ENCODE peak calls at places on chromosomes 2 and 18, in eight cellular contexts. D is kidney, G is transverse colon, M is pancreas, Z is lower lobe of right lung, P is H1, S is BE2C, V is upper lobe of right lung. J is an unnamed sample.
A peak's percentile ranks its signal among the peaks of the same experiment; 100 is the strongest.

GRCh38 chr2:119169717-119170116 is 11.2 kb upstream of the C1QL2 start:
- DNase-seq in D (no peak), G (no peak), M (no peak), Z (no peak), P (no peak), S (no peak), V (no peak), J (no peak)

GRCh38 chr18:70627100-70627802 is 338.4 kb downstream of the SOCS6 start:
- DNase-seq in D (no peak), G (no peak), M (no peak), Z (no peak), P (no peak), S (no peak), V (no peak), J (no peak)

GRCh38 chr2:67674668-67675067 is 277.5 kb downstream of the ETAA1 start:
- DNase-seq in D (no peak), G (no peak), M (no peak), Z (no peak), P (no peak), S (no peak), V (no peak), J (no peak)

GRCh38 chr2:169038338-169038757 is 7.2 kb upstream of the ABCB11 start:
- DNase-seq in D (no peak), G (no peak), M (no peak), Z (no peak), P (no peak), S (no peak), V (no peak), J (no peak)

GRCh38 chr18:24628360-24628759 is 167.9 kb downstream of the HRH4 start:
- DNase-seq in D (no peak), G (no peak), M (no peak), Z (no peak), P (no peak), S (no peak), V (no peak), J (no peak)

GRCh38 chr2:75698928-75699327 is 11.8 kb downstream of the GCFC2 start:
- DNase-seq in D (no peak), G (no peak), M (no peak), Z (no peak), P (no peak), S (no peak), V (no peak), J (no peak)

GRCh38 chr2:237662671-237663093 is 35.3 kb downstream of the LRRFIP1 start:
- DNase-seq in D (peak; percentile 96), G (peak; percentile 94), M (peak; percentile 95), Z (peak; percentile 96), P (peak; percentile 89), S (peak; percentile 91), V (peak; percentile 96), J (peak; percentile 90)

GRCh38 chr2:172246649-172247048 is 143.9 kb upstream of the DLX2 start:
- DNase-seq in D (no peak), G (no peak), M (no peak), Z (no peak), P (no peak), S (no peak), V (no peak), J (no peak)

GRCh38 chr2:207341114-207341750 is 175.5 kb upstream of the KLF7 start:
- DNase-seq in D (no peak), G (no peak), M (no peak), Z (no peak), P (no peak), S (peak; percentile 61), V (no peak), J (no peak)

GRCh38 chr2:202933139-202933510 is 21.1 kb downstream of the CARF start:
- DNase-seq in D (no peak), G (no peak), M (no peak), Z (no peak), P (no peak), S (no peak), V (no peak), J (no peak)

GRCh38 chr2:38909872-38910271 is 20.2 kb downstream of the ARHGEF33 start:
- DNase-seq in D (no peak), G (no peak), M (no peak), Z (no peak), P (no peak), S (no peak), V (no peak), J (no peak)

GRCh38 chr2:190105554-190105953 is 43.0 kb upstream of the MSTN start:
- DNase-seq in D (no peak), G (no peak), M (no peak), Z (no peak), P (no peak), S (peak; percentile 41), V (no peak), J (no peak)

GRCh38 chr2:100643459-100643858 is 80.7 kb downstream of the PDCL3 start:
- DNase-seq in D (no peak), G (no peak), M (no peak), Z (no peak), P (no peak), S (no peak), V (no peak), J (no peak)

GRCh38 chr2:58720770-58721697 is 479.9 kb upstream of the FANCL start:
- DNase-seq in D (no peak), G (no peak), M (no peak), Z (no peak), P (no peak), S (no peak), V (no peak), J (no peak)

GRCh38 chr2:12959935-12960334 is 243.2 kb downstream of the TRIB2 start:
- DNase-seq in D (no peak), G (no peak), M (no peak), Z (no peak), P (no peak), S (no peak), V (no peak), J (no peak)

GRCh38 chr2:98465456-98466201 is 21.0 kb downstream of the INPP4A start:
- DNase-seq in D (peak; percentile 91), G (peak; percentile 90), M (peak; percentile 47), Z (peak; percentile 82), P (no peak), S (peak; percentile 79), V (peak; percentile 87), J (no peak)

DNA sequence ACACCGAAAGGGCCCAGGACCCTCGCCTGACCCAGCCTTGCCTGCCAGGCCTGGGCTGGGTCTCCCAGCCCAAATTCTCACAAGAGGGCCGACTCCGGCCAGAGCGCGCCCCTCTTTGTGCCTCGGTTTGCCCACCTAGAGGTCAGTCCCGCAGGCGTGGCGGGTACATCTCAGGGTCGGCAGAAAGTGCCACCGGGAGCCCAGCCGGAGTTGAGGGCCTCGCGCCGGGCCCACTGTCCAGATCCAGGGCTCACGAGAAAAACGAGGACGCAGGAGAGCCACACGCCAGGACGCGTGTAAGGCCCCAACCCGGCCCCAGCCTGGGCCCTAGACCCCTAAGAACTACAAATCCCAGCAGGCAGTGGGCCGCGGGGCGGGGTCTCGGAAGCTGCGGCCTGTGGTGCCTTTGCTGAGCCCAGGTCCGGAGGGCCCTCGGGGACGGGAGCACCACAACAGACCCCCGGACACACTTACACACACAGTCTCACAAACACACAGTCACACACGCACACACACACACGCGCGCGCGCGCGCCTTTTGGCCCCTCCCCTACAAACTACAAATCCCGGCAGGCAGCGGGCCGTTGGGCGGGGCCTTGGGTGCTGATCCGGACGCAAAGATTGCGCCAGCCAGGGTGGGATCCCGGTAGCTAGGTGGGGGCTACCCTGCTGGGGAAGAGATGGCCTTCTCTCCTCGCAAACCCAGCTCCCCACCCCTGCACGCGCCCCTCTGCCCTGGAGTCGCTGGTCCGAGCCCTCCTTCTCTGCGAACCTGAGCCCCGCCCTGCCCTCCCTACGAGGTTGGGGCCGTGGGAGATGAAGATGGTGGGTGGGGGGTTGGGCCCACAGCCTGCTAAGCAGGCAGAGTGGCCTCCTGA is at the start of gene SH2D6:
- DNase-seq in D (peak; percentile 95), G (peak; percentile 88), M (peak; percentile 82), Z (peak; percentile 92), P (peak; percentile 93), S (peak; percentile 84), V (peak; percentile 93), J (no peak)
- H3K4me3 ChIP-seq in D (peak within 1 kb of the TSS; percentile 58), G (peak within 1 kb of the TSS; percentile 61), M (peak within 1 kb of the TSS; percentile 43), Z (peak within 1 kb of the TSS; percentile 77), P (peak within 1 kb of the TSS; percentile 82), S (peak within 1 kb of the TSS; percentile 64), V (peak within 1 kb of the TSS; percentile 81), J (peak within 1 kb of the TSS; percentile 57)

DNA sequence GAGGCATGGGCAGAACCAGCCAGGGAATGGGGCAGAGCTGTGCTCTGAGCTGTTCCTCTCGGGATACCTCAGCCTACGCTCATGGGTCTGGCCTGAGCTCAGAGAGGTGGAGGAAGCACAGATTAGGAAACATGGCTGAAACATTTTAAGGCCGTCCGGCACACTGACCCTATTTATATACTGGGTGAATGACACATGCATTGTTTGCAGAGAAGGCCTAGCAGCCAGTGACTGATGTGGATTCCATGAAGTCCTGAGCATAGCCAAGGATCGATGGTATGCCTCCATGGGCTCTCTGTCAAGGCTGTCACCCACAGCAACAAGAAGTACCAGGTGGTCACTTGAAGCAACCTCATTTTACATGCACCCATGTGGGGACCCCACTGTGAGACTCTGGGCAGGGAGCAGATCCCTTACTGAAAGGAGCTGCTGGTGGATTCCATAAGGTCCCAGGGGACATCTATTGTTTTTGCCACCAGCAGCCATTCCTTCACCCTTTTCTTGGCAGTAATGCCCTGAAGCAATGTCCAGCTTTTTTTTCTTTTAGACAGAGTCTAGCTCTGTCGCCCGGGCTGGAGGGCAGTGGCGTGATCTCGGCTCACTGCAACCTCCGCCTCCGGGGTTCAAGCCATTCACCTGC is 8.4 kb downstream of the PTMA start:
- DNase-seq in D (no peak), G (no peak), M (no peak), Z (no peak), P (no peak), S (no peak), V (no peak), J (no peak)
- H3K4me1 ChIP-seq in D (peaks cover 17% of the 10 kb centered on the region), G (peaks cover 14% of the 10 kb centered on the region), M (no peaks in the 10 kb centered on the region), Z (peaks cover 23% of the 10 kb centered on the region), P (peaks cover 18% of the 10 kb centered on the region), S (peaks cover 7% of the 10 kb centered on the region), V (peaks cover 24% of the 10 kb centered on the region), J (no peaks in the 10 kb centered on the region)

GRCh38 chr18:75455249-75456183 is 28.0 kb upstream of the SMIM21 start:
- DNase-seq in D (peak; percentile 76), G (no peak), M (no peak), Z (no peak), P (peak; percentile 69), S (no peak), V (no peak), J (no peak)
- H3K4me3 ChIP-seq in D (peak overlapping the region; percentile 39), G (peak overlapping the region; percentile 35), M (peak overlapping the region; percentile 29), Z (peak overlapping the region; percentile 51), P (peak overlapping the region; percentile 64), S (no peak overlapping the region), V (peak overlapping the region; percentile 46), J (peak overlapping the region; percentile 44)

GRCh38 chr2:42949125-42949524 is 156.7 kb upstream of the HAAO start:
- DNase-seq in D (no peak), G (no peak), M (no peak), Z (no peak), P (no peak), S (no peak), V (no peak), J (no peak)
- H3K4me1 ChIP-seq in D (peaks cover 19% of the 10 kb centered on the region), G (peaks cover 10% of the 10 kb centered on the region), M (no peaks in the 10 kb centered on the region), Z (peaks cover 36% of the 10 kb centered on the region), P (no peaks in the 10 kb centered on the region), S (no peaks in the 10 kb centered on the region), V (peaks cover 26% of the 10 kb centered on the region), J (no peaks in the 10 kb centered on the region)

DNA sequence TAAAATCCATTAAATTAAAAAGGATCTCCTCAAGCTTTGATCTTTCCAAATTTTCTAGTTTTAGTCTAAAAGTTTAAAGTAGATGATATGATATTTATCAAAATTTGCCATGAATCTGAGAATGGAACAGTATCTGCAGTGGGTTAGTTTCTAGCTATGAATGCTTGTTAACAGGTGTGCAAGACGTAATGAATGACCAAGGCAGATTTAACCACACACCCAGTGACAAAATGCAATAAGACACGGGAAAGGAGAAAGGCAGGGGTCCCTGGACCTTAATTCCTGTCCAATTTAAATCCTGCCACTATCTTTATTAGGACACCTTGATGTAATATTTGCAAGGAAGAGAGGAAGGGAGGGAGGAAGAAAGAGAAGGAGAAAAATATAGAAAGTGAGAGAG is 30.5 kb upstream of the PEX13 start:
- DNase-seq in D (no peak), G (no peak), M (no peak), Z (no peak), P (no peak), S (no peak), V (no peak), J (no peak)
- H3K4me3 ChIP-seq in D (no peak overlapping the region), G (no peak overlapping the region), M (no peak overlapping the region), Z (no peak overlapping the region), P (no peak overlapping the region), S (no peak overlapping the region), V (no peak overlapping the region), J (no peak overlapping the region)

J was measured in iPS DF 6.9.